ENCODE peak calls at places on chromosome 22, in ten cellular contexts. K is lower lobe of right lung; U is body of pancreas; N is upper lobe of right lung; G is psoas muscle; E is mesenchymal stem cell; H is transverse colon; B is cardiac muscle cell; T is hepatocyte; L is CD8-positive, alpha-beta T cell. O is an unnamed sample.

GRCh38 chr22:46992121-46992731 is 229.8 kb downstream of the TBC1D22A start:
- DNase-seq in H (no peak), G (no peak), E (no peak), K (no peak), N (no peak), T (no peak), L (no peak), B (no peak), U (no peak), O (no peak)

GRCh38 chr22:41003041-41003440 is 51.9 kb downstream of the RBX1 start:
- DNase-seq in H (no peak), B (no peak), E (no peak), L (no peak), T (peak; percentile 52), N (no peak), G (no peak), K (no peak), U (peak; percentile 38), O (no peak)

GRCh38 chr22:29253561-29254282 is 14.1 kb downstream of the RHBDD3 start:
- DNase-seq in U (no peak), E (no peak), K (no peak), B (no peak), N (peak; percentile 52), G (no peak), L (no peak), H (no peak), T (no peak), O (no peak)

GRCh38 chr22:50298937-50299656 is 8.3 kb downstream of the PLXNB2 start:
- DNase-seq in T (peak; percentile 70), U (no peak), B (no peak), H (no peak), L (no peak), E (peak; percentile 85), N (no peak), K (no peak), G (no peak), O (no peak)

GRCh38 chr22:22927196-22927887 is 39.7 kb downstream of the IGLL5 start:
- DNase-seq in B (no peak), U (no peak), H (no peak), K (no peak), E (no peak), G (no peak), T (no peak), L (no peak), N (no peak), O (no peak)

GRCh38 chr22:44707752-44708151 is 5.7 kb downstream of the PRR5 start:
- DNase-seq in N (no peak), U (no peak), B (no peak), L (no peak), E (no peak), G (no peak), K (no peak), T (no peak), H (no peak), O (no peak)

GRCh38 chr22:27990879-27991278 is 71.8 kb upstream of the PITPNB start:
- DNase-seq in U (peak; percentile 33), K (peak; percentile 46), N (no peak), E (peak; percentile 49), G (peak; percentile 80), B (peak; percentile 63), L (no peak), T (peak; percentile 51), H (peak; percentile 15), O (peak; percentile 83)

GRCh38 chr22:44385781-44386180 is 73.0 kb upstream of the SHISAL1 start:
- DNase-seq in H (no peak), G (peak; percentile 2), B (no peak), N (peak; percentile 42), E (no peak), U (no peak), K (peak; percentile 31), L (no peak), T (no peak), O (no peak)

GRCh38 chr22:41048791-41049717 is 43.3 kb upstream of the EP300 start:
- DNase-seq in K (peak; percentile 61), E (peak; percentile 98), U (peak; percentile 62), N (peak; percentile 76), T (peak; percentile 83), L (no peak), G (peak; percentile 75), H (peak; percentile 56), B (peak; percentile 92), O (peak; percentile 75)

GRCh38 chr22:47000888-47001287 is 238.4 kb downstream of the TBC1D22A start:
- DNase-seq in U (no peak), T (no peak), N (no peak), E (no peak), G (no peak), B (no peak), L (no peak), H (no peak), K (no peak), O (no peak)

GRCh38 chr22:35740616-35741015 is 22.9 kb downstream of the APOL5 start:
- DNase-seq in T (no peak), H (no peak), U (no peak), G (no peak), E (no peak), L (no peak), N (no peak), B (no peak), K (no peak), O (no peak)

GRCh38 chr22:39728236-39728860 is 157.8 kb downstream of the CACNA1I start:
- DNase-seq in H (no peak), N (peak; percentile 35), T (no peak), U (no peak), B (no peak), E (no peak), K (no peak), G (no peak), L (no peak), O (peak; percentile 37)

GRCh38 chr22:49298834-49299750 is 528.6 kb downstream of the BRD1 start:
- DNase-seq in N (peak; percentile 53), L (no peak), U (no peak), K (no peak), B (no peak), E (no peak), T (no peak), H (no peak), G (no peak), O (peak; percentile 11)

GRCh38 chr22:47010211-47010610 is 247.8 kb downstream of the TBC1D22A start:
- DNase-seq in U (no peak), N (peak; percentile 13), T (no peak), G (no peak), H (peak; percentile 51), L (no peak), E (no peak), K (no peak), B (no peak), O (no peak)

GRCh38 chr22:50713008-50713385 is 25.0 kb upstream of the ACR start:
- DNase-seq in H (no peak), U (no peak), T (no peak), K (peak; percentile 14), N (peak; percentile 55), L (no peak), G (no peak), E (no peak), B (no peak), O (no peak)

GRCh38 chr22:37961062-37961461 is 7.6 kb downstream of the POLR2F start:
- DNase-seq in L (no peak), G (no peak), N (no peak), H (no peak), B (no peak), U (no peak), E (no peak), T (no peak), K (no peak), O (no peak)

GRCh38 chr22:37957232-37957631 is 3.7 kb downstream of the POLR2F start:
- DNase-seq in U (no peak), K (no peak), H (no peak), N (no peak), B (no peak), E (no peak), G (no peak), T (no peak), L (no peak), O (no peak)

GRCh38 chr22:37953437-37954179 is at the start of the genes C22orf23 and POLR2F:
- DNase-seq in K (peak; percentile 98), U (peak; percentile 98), N (peak; percentile 98), L (peak; percentile 96), G (peak; percentile 96), T (peak; percentile 99), B (peak; percentile 95), H (peak; percentile 98), E (peak; percentile 96), O (peak; percentile 96)

GRCh38 chr22:37959231-37959825 is 5.8 kb downstream of the POLR2F start:
- DNase-seq in T (no peak), L (no peak), H (no peak), U (no peak), K (no peak), B (no peak), E (no peak), G (no peak), N (no peak), O (no peak)
- H3K36me3 ChIP-seq in T (no peaks in the 10 kb centered on the region), L (peaks cover 46% of the 10 kb centered on the region), H (peaks cover 47% of the 10 kb centered on the region), U (no peaks in the 10 kb centered on the region), K (peaks cover 71% of the 10 kb centered on the region), B (peaks cover 22% of the 10 kb centered on the region), E (peaks cover 74% of the 10 kb centered on the region), G (peaks cover 8% of the 10 kb centered on the region), N (peaks cover 68% of the 10 kb centered on the region), O (peaks cover 55% of the 10 kb centered on the region)

GRCh38 chr22:37303821-37304274 is 21.5 kb downstream of the CYTH4 start:
- DNase-seq in N (peak; percentile 83), U (peak; percentile 64), B (peak; percentile 79), H (no peak), G (peak; percentile 39), K (peak; percentile 66), L (peak; percentile 46), T (peak; percentile 73), E (peak; percentile 95), O (peak; percentile 37)
- H3K4me1 ChIP-seq in N (peaks cover 47% of the 10 kb centered on the region), U (peaks cover 16% of the 10 kb centered on the region), B (peaks cover 10% of the 10 kb centered on the region), H (peaks cover 11% of the 10 kb centered on the region), G (peaks cover 4% of the 10 kb centered on the region), K (peaks cover 75% of the 10 kb centered on the region), L (peaks cover 96% of the 10 kb centered on the region), T (peaks cover 22% of the 10 kb centered on the region), E (peaks cover 43% of the 10 kb centered on the region), O (peaks cover 20% of the 10 kb centered on the region)

DNA sequence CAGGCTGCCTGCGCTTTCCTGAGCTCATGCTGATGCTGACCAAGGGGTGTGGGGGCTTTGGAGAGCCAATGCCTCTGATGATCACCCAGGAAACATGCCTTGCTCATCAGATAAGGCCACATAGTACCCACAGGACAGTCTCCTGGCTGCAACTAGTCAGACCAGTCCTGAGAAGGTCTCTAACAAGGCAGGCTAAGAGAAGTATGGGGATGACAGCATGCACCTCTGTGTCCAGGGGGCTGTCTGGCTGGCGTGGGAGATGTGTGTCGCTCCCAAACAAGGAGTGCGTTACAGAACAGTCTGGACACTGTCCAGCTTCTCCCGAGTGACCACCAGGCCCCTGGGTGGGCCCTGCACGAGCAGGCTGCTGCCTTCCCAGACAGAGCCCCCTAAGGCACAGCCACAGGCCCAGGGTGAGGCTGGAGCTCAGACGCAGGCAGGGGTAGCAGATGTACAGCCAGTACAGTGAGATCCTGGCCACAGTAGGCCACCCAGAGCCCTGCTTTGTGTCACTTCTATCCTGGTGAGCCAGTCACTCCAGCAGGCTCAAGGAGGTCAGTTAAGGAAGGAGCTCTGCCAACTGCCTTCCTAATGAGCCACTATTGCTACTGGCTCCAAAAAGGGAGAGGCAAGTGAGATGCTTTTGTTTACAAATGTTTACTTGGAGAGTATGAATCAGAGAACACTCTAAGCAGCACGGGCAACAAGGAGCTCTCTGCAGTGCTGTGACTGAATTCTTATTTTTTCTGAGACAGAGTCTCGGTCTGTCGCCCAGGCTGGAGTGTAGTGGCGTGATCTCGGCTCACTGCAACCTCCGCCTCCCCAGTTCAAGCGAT is 66.0 kb upstream of the CLTCL1 start:
- DNase-seq in T (no peak), H (no peak), B (no peak), U (no peak), N (no peak), K (no peak), E (peak; percentile 91), G (no peak), L (no peak), O (no peak)
- H3K36me3 ChIP-seq in T (no peaks in the 10 kb centered on the region), H (peaks cover 68% of the 10 kb centered on the region), B (peaks cover 66% of the 10 kb centered on the region), U (peaks cover 7% of the 10 kb centered on the region), N (peaks cover 99% of the 10 kb centered on the region), K (peaks cover 99% of the 10 kb centered on the region), E (peaks cover 97% of the 10 kb centered on the region), G (peaks cover 7% of the 10 kb centered on the region), L (peaks cover 61% of the 10 kb centered on the region), O (peaks cover 98% of the 10 kb centered on the region)

GRCh38 chr22:24563246-24563645 is 7.4 kb downstream of the SNRPD3 start:
- DNase-seq in T (no peak), L (no peak), G (no peak), B (no peak), N (no peak), K (no peak), H (no peak), E (no peak), U (no peak), O (no peak)
- H3K4me1 ChIP-seq in T (peaks cover 12% of the 10 kb centered on the region), L (peaks cover 32% of the 10 kb centered on the region), G (peaks cover 53% of the 10 kb centered on the region), B (no peaks in the 10 kb centered on the region), N (peaks cover 31% of the 10 kb centered on the region), K (peaks cover 42% of the 10 kb centered on the region), H (no peaks in the 10 kb centered on the region), E (peaks cover 8% of the 10 kb centered on the region), U (peaks cover 20% of the 10 kb centered on the region), O (peaks cover 24% of the 10 kb centered on the region)